ENCODE peak calls at places on chromosomes 16 and 17, in four cellular contexts. H is posterior vena cava, S is sigmoid colon, N is AG08395. R is an unnamed sample.

GRCh38 chr17:45912319-45912718 is 18.0 kb downstream of the MAPT start:
- DNase-seq in H (no peak), S (no peak), N (no peak), R (no peak)

GRCh38 chr17:60971515-60972369 is 294.1 kb downstream of the BCAS3 start:
- DNase-seq in N (peak; percentile 61), S (no peak), H (no peak), R (no peak)

GRCh38 chr17:82031885-82032627 is 578 bp downstream of the RAC3 start:
- DNase-seq in H (no peak), S (no peak), N (no peak), R (no peak)

GRCh38 chr17:40615295-40615988 is 32.2 kb downstream of the SMARCE1 start:
- DNase-seq in H (no peak), N (peak; percentile 30), S (no peak), R (peak; percentile 81)

GRCh38 chr16:19167710-19168172 is 299 bp upstream of the SYT17 start:
- DNase-seq in H (peak; percentile 88), N (peak; percentile 71), S (no peak), R (peak; percentile 85)

GRCh38 chr16:80670170-80670865 is 129.5 kb downstream of the DYNLRB2 start:
- DNase-seq in S (no peak), H (no peak), N (no peak), R (no peak)

GRCh38 chr17:68973098-68973929 is 18.1 kb upstream of the ABCA8 start:
- DNase-seq in N (no peak), S (no peak), H (no peak), R (no peak)

GRCh38 chr16:1108299-1109252 is 12.5 kb upstream of the C1QTNF8 start:
- DNase-seq in S (peak; percentile 92), N (peak; percentile 47), H (no peak), R (no peak)

GRCh38 chr17:79792371-79792871 is 4.5 kb downstream of the CBX8 start:
- DNase-seq in S (no peak), H (no peak), N (no peak), R (peak; percentile 58)

GRCh38 chr17:1365445-1366039 is 34.5 kb downstream of the YWHAE start:
- DNase-seq in S (peak; percentile 86), H (no peak), N (peak; percentile 71), R (no peak)

GRCh38 chr17:42153919-42154491 is 784 bp downstream of the RAB5C start:
- DNase-seq in H (no peak), N (no peak), S (no peak), R (no peak)

GRCh38 chr16:54347961-54348360 is 61.4 kb upstream of the IRX3 start:
- DNase-seq in N (no peak), H (no peak), S (peak; percentile 6), R (no peak)

GRCh38 chr17:21381076-21381706 is 5.0 kb downstream of the KCNJ12 start:
- DNase-seq in N (no peak), H (no peak), S (no peak), R (no peak)

GRCh38 chr17:66533572-66533971 is 231.2 kb downstream of the PRKCA start:
- DNase-seq in H (no peak), S (peak; percentile 73), N (no peak), R (no peak)

GRCh38 chr16:51326131-51326856 is 175.2 kb upstream of the SALL1 start:
- DNase-seq in H (no peak), N (peak; percentile 82), S (no peak), R (no peak)

GRCh38 chr17:27546624-27547300 is 84.2 kb upstream of the LGALS9 start:
- DNase-seq in N (no peak), S (no peak), H (no peak), R (no peak)

GRCh38 chr17:28871056-28871579 is 16.3 kb downstream of the ERAL1 start:
- DNase-seq in H (no peak), S (no peak), N (no peak), R (no peak)

GRCh38 chr17:80961516-80961915 is 30.1 kb upstream of the CHMP6 start:
- DNase-seq in S (peak; percentile 86), N (no peak), H (no peak), R (peak; percentile 61)

GRCh38 chr17:55540414-55541091 is 29.3 kb upstream of the SMIM36 start:
- DNase-seq in S (no peak), H (no peak), N (peak; percentile 19), R (no peak)

GRCh38 chr17:62819511-62820221 is 11.6 kb upstream of the MARCHF10 start:
- DNase-seq in H (peak; percentile 93), N (peak; percentile 94), S (peak; percentile 86), R (peak; percentile 87)

GRCh38 chr16:81885976-81886586 is 107.0 kb downstream of the PLCG2 start:
- DNase-seq in S (no peak), N (peak; percentile 68), H (peak; percentile 30), R (no peak)

GRCh38 chr16:72961115-72961832 is 86.7 kb downstream of the ZFHX3 start:
- DNase-seq in H (peak; percentile 72), S (peak; percentile 57), N (peak; percentile 34), R (no peak)

GRCh38 chr17:7560172-7561027 is 1.3 kb upstream of the SENP3 start:
- DNase-seq in S (peak; percentile 86), H (peak; percentile 90), N (peak; percentile 44), R (peak; percentile 83)

GRCh38 chr16:28935333-28935732 is 3.6 kb downstream of the CD19 start:
- DNase-seq in H (no peak), S (no peak), N (peak; percentile 22), R (no peak)

GRCh38 chr16:20049831-20050230 is 23.9 kb downstream of the GPR139 start:
- DNase-seq in H (no peak), S (no peak), N (no peak), R (no peak)

GRCh38 chr17:73018599-73018998 is 73.9 kb downstream of the SLC39A11 start:
- DNase-seq in N (no peak), S (no peak), H (no peak), R (no peak)

GRCh38 chr16:54932737-54933254 is 2.1 kb downstream of the IRX5 start:
- DNase-seq in S (no peak), N (no peak), H (no peak), R (peak; percentile 72)

GRCh38 chr16:55232822-55233221 is 91.2 kb upstream of the IRX6 start:
- DNase-seq in H (no peak), N (no peak), S (no peak), R (no peak)

GRCh38 chr17:77049440-77049839 is 91.3 kb upstream of the SEC14L1 start:
- DNase-seq in N (no peak), H (no peak), S (no peak), R (no peak)

R was measured in kidney.